ENCODE peak calls at places on chromosomes 11 and 22, in seven cellular contexts. N is GM23338, D is PC-3, K is HCT116, A is GM23248, Q is neural progenitor cell, E is OCI-LY7. B is an unnamed sample.

GRCh38 chr11:112025682-112026081 is 474 bp downstream of the DLAT start:
- DNase-seq in A (peak; percentile 53), E (peak; percentile 17), K (no peak), N (no peak), Q (no peak), D (no peak), B (peak; percentile 13)

GRCh38 chr11:6988506-6988905 is 31.6 kb downstream of the ZNF214 start:
- DNase-seq in N (no peak), D (no peak), K (no peak), Q (no peak), A (peak; percentile 51), E (no peak), B (no peak)

GRCh38 chr11:35427158-35427557 is 7.8 kb upstream of the SLC1A2 start:
- DNase-seq in D (no peak), N (no peak), E (no peak), K (no peak), A (peak; percentile 78), Q (no peak), B (no peak)

GRCh38 chr11:120178441-120179070 is 32.3 kb upstream of the OAF start:
- DNase-seq in E (no peak), A (peak; percentile 84), Q (no peak), K (no peak), N (no peak), D (no peak), B (no peak)

GRCh38 chr22:20566420-20567260 is 59.2 kb downstream of the MED15 start:
- DNase-seq in Q (no peak), A (peak; percentile 93), K (no peak), N (no peak), E (no peak), D (peak; percentile 87), B (no peak)

GRCh38 chr11:36817336-36817965 is 219.4 kb upstream of the RAG2 start:
- DNase-seq in Q (no peak), E (no peak), K (no peak), A (peak; percentile 40), D (peak; percentile 15), N (no peak), B (no peak)

GRCh38 chr11:30653606-30654005 is 67.5 kb upstream of the MPPED2 start:
- DNase-seq in N (peak; percentile 30), E (no peak), K (no peak), A (no peak), D (no peak), Q (no peak), B (peak; percentile 30)

GRCh38 chr11:83025267-83025704 is 46.4 kb downstream of the RAB30 start:
- DNase-seq in E (no peak), D (peak; percentile 38), Q (no peak), A (no peak), K (no peak), N (peak; percentile 22), B (peak; percentile 46)

GRCh38 chr11:122715883-122716282 is 60.4 kb downstream of the UBASH3B start:
- DNase-seq in K (no peak), E (peak; percentile 37), Q (no peak), A (no peak), D (no peak), N (no peak), B (no peak)

GRCh38 chr22:44269757-44270555 is 42.8 kb downstream of the SHISAL1 start:
- DNase-seq in K (no peak), A (no peak), D (no peak), E (no peak), Q (no peak), N (no peak), B (no peak)

GRCh38 chr22:30947821-30948454 is 20.6 kb downstream of the MORC2 start:
- DNase-seq in D (peak; percentile 47), E (peak; percentile 44), K (peak; percentile 16), A (peak; percentile 71), Q (peak; percentile 56), N (peak; percentile 48), B (peak; percentile 15)

GRCh38 chr11:60871378-60872061 is 4.2 kb downstream of the ZP1 start:
- DNase-seq in K (no peak), N (no peak), Q (no peak), E (no peak), D (no peak), A (peak; percentile 56), B (no peak)

GRCh38 chr11:109772846-109773400 is 320.3 kb upstream of the ZC3H12C start:
- DNase-seq in N (no peak), K (no peak), A (no peak), E (no peak), D (no peak), Q (no peak), B (no peak)

GRCh38 chr11:27294654-27295053 is 68.4 kb downstream of the CCDC34 start:
- DNase-seq in Q (peak; percentile 30), D (no peak), N (no peak), K (no peak), A (no peak), E (no peak), B (no peak)

GRCh38 chr11:86589856-86590589 is 82.4 kb downstream of the ME3 start:
- DNase-seq in E (no peak), N (no peak), A (no peak), D (no peak), K (no peak), Q (no peak), B (no peak)

GRCh38 chr22:48367731-48368130 is 1459.9 kb downstream of the BRD1 start:
- DNase-seq in D (no peak), E (no peak), Q (no peak), A (no peak), K (no peak), N (no peak), B (no peak)

GRCh38 chr11:108319541-108320145 is 96.8 kb downstream of the ATM start:
- DNase-seq in Q (no peak), N (no peak), K (no peak), E (no peak), A (peak; percentile 43), D (no peak), B (no peak)

GRCh38 chr22:25919452-25919851 is 177.5 kb downstream of the MYO18B start:
- DNase-seq in D (no peak), A (no peak), Q (no peak), E (no peak), N (no peak), K (no peak), B (no peak)

GRCh38 chr11:75141166-75141565 is 9.7 kb upstream of the SLCO2B1 start:
- DNase-seq in K (no peak), D (no peak), A (no peak), N (no peak), Q (no peak), E (no peak), B (no peak)

GRCh38 chr22:30781271-30781875 is 86.7 kb downstream of the OSBP2 start:
- DNase-seq in Q (no peak), D (peak; percentile 66), E (no peak), K (no peak), A (peak; percentile 27), N (no peak), B (no peak)

GRCh38 chr11:11931461-11932055 is 76.9 kb downstream of the DKK3 start:
- DNase-seq in D (peak; percentile 77), Q (peak; percentile 62), E (peak; percentile 38), N (peak; percentile 75), A (peak; percentile 87), K (peak; percentile 38), B (peak; percentile 53)

GRCh38 chr11:32187106-32187505 is 96.2 kb downstream of the RCN1 start:
- DNase-seq in D (no peak), Q (no peak), A (no peak), K (no peak), E (no peak), N (no peak), B (no peak)

DNA sequence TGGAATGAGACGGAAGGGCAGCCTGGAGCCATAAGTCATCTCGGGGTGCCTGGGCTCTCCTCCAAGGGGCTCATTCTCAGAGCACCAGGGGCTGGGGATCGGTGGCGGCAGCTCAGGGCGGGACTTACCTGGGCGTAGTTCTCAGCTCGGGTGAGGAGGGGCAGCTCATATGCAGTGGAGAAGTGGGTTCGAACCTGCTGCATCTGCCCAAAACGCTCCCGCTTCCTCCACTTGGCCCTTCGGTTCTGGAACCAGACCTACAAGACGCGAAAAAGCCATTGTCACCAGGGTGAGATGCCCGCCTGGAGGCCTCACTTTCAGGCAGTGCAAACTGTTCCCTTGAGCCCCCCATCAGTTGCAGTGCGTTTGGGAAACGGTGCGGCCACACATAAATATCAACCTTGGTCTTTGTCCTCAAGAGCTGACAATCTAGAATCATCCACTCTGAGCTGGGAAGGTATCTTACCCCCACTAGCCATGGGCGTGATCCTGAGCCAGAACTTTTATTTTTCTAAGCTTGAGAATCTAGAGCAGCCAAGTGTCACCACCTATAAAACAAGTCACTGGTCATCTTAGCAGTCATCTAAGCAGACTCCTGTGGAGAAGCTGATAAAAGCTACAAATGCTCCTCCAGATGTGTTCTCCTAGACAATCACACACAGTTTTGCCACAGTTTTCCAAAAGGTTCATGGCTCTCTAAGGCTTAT is 42.4 kb downstream of the ALX4 start:
- DNase-seq in N (no peak), Q (no peak), K (no peak), D (no peak), A (no peak), E (no peak), B (no peak)
- H3K4me2 ChIP-seq in N (no peak overlapping the region), Q (no peak overlapping the region), K (no peak overlapping the region), D (no peak overlapping the region), A (no peak overlapping the region), E (no peak overlapping the region), B (no peak overlapping the region)

DNA sequence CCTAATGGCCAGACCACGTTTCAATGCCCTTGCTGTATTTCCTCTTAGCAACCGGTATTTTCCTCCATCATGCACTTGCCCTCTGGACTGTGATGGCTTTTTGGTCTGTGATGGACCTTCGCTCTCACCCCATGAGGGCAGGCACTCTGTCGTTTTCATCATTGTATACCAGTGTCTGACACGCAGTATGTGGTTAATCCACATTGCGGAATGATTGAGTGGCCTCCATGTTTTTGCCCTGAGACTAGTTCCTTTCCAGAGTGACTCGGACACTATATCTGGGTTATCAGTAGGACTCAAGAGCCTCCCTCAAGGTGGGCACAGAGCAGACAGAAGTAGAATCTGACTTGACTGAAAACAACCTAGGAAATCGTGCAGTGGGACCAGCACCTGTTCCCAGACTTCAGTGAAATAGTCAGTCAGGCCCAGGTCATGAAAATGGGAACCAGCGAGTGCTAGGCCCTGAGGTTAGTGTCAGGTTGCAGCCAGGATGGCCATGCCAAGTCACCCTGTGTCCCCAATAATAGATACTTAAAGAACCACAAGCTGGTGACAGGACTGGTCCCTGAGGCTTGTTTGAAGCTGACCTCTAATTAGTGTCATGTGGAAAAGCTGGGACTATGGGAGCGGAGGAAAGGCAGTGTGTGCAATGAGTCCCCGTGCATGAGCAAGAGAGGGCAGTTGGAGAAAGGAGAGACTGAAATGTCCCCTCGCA is 464.7 kb downstream of the INSC start:
- DNase-seq in E (no peak), K (no peak), N (no peak), A (no peak), D (no peak), Q (no peak), B (no peak)
- TF ChIP-seq EZH2phosphoT487 in E (no peak), K (no peak), N (no peak), A (no peak), D (no peak), Q (no peak), B (no peak)

DNA sequence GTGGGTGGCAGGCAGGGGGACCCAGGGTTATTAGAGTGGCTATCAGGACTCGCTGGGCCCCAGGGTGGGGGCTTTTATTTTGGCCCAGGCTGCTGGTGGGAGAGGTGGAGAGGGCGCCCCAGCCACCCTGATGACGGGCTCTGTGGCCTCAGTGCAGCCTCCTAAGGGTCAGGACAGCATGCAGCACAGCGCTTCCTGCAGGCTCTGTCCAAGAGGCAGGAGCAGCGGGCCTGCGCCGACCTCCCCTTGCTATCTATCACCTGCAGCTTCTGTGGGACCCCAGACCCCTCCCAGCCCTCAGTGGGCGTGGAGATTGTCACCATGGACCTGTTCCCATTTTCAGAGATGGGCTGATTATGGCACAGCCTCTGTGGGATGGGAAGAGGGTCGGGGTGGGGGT is 54.3 kb upstream of the PPARA start:
- DNase-seq in K (no peak), A (no peak), Q (no peak), D (no peak), N (no peak), E (no peak), B (no peak)
- H3K4me2 ChIP-seq in K (no peak overlapping the region), A (no peak overlapping the region), Q (no peak overlapping the region), D (no peak overlapping the region), N (no peak overlapping the region), E (no peak overlapping the region), B (no peak overlapping the region)

GRCh38 chr22:39490966-39491680 is 11.0 kb upstream of the MIEF1 start:
- DNase-seq in A (no peak), N (no peak), D (no peak), E (no peak), Q (no peak), K (no peak), B (no peak)
- TF ChIP-seq EZH2phosphoT487 in A (no peak), N (no peak), D (no peak), E (no peak), Q (no peak), K (no peak), B (no peak)